ENCODE peak calls at places on chromosomes 13 and 19, in six cellular contexts. One of them, this sample, is unnamed.

GRCh38 chr13:24675806-24676570 is 4.2 kb upstream of the ATP12A start:
- DNase-seq in cardiac fibroblast: no peak
- DNase-seq in uterus: no peak
- DNase-seq in AG10803: no peak
- DNase-seq in heart right ventricle: no peak
- DNase-seq in A549: no peak
- DNase-seq in this sample: no peak

GRCh38 chr13:23579072-23579885 is 9.1 kb downstream of the TNFRSF19 start:
- DNase-seq in cardiac fibroblast: peak
- DNase-seq in uterus: peak
- DNase-seq in AG10803: peak
- DNase-seq in heart right ventricle: peak
- DNase-seq in A549: peak
- DNase-seq in this sample: peak

GRCh38 chr13:60431108-60431700 is 34.2 kb downstream of the TDRD3 start:
- DNase-seq in cardiac fibroblast: peak
- DNase-seq in uterus: no peak
- DNase-seq in AG10803: peak
- DNase-seq in heart right ventricle: no peak
- DNase-seq in A549: peak
- DNase-seq in this sample: peak

GRCh38 chr19:10888421-10888866 is 17.1 kb downstream of the CARM1 start:
- DNase-seq in cardiac fibroblast: no peak
- DNase-seq in uterus: no peak
- DNase-seq in AG10803: no peak
- DNase-seq in heart right ventricle: no peak
- DNase-seq in A549: no peak
- DNase-seq in this sample: no peak

GRCh38 chr13:43804461-43805070 is 17.8 kb upstream of the ENOX1 start:
- DNase-seq in cardiac fibroblast: peak
- DNase-seq in uterus: no peak
- DNase-seq in AG10803: peak
- DNase-seq in heart right ventricle: no peak
- DNase-seq in A549: peak
- DNase-seq in this sample: peak

GRCh38 chr19:46776927-46777911 is 11.2 kb downstream of the SLC1A5 start:
- DNase-seq in cardiac fibroblast: no peak
- DNase-seq in uterus: no peak
- DNase-seq in AG10803: no peak
- DNase-seq in heart right ventricle: no peak
- DNase-seq in A549: no peak
- DNase-seq in this sample: no peak

GRCh38 chr19:34313188-34313587 is 51.8 kb upstream of the GPI start:
- DNase-seq in cardiac fibroblast: peak
- DNase-seq in uterus: no peak
- DNase-seq in AG10803: peak
- DNase-seq in heart right ventricle: no peak
- DNase-seq in A549: no peak
- DNase-seq in this sample: peak

GRCh38 chr13:35994131-35994966 is 136.8 kb downstream of the DCLK1 start:
- DNase-seq in cardiac fibroblast: peak
- DNase-seq in uterus: peak
- DNase-seq in AG10803: peak
- DNase-seq in heart right ventricle: peak
- DNase-seq in A549: no peak
- DNase-seq in this sample: peak

GRCh38 chr13:112575680-112576079 is 12.3 kb downstream of the TUBGCP3 start:
- DNase-seq in cardiac fibroblast: no peak
- DNase-seq in uterus: no peak
- DNase-seq in AG10803: peak
- DNase-seq in heart right ventricle: no peak
- DNase-seq in A549: no peak
- DNase-seq in this sample: peak

GRCh38 chr19:23415561-23416191 is 20.4 kb upstream of the ZNF91 start:
- DNase-seq in cardiac fibroblast: peak
- DNase-seq in uterus: no peak
- DNase-seq in AG10803: no peak
- DNase-seq in heart right ventricle: peak
- DNase-seq in A549: no peak
- DNase-seq in this sample: peak

GRCh38 chr13:51801631-51802099 is 2.3 kb downstream of the DHRS12 start:
- DNase-seq in cardiac fibroblast: peak
- DNase-seq in uterus: peak
- DNase-seq in AG10803: peak
- DNase-seq in heart right ventricle: peak
- DNase-seq in A549: peak
- DNase-seq in this sample: no peak

GRCh38 chr13:97004096-97004876 is 10.0 kb upstream of the OXGR1 start:
- DNase-seq in cardiac fibroblast: peak
- DNase-seq in uterus: no peak
- DNase-seq in AG10803: peak
- DNase-seq in heart right ventricle: no peak
- DNase-seq in A549: no peak
- DNase-seq in this sample: peak

GRCh38 chr19:53365134-53365898 is at the start of gene ZNF525:
- DNase-seq in cardiac fibroblast: peak
- DNase-seq in uterus: peak
- DNase-seq in AG10803: peak
- DNase-seq in heart right ventricle: peak
- DNase-seq in A549: no peak
- DNase-seq in this sample: peak

GRCh38 chr13:111664060-111664459 is 343.6 kb downstream of the TEX29 start:
- DNase-seq in cardiac fibroblast: no peak
- DNase-seq in uterus: no peak
- DNase-seq in AG10803: no peak
- DNase-seq in heart right ventricle: no peak
- DNase-seq in A549: no peak
- DNase-seq in this sample: no peak

GRCh38 chr13:26007774-26008173 is 44.0 kb downstream of the SHISA2 start:
- DNase-seq in cardiac fibroblast: no peak
- DNase-seq in uterus: no peak
- DNase-seq in AG10803: no peak
- DNase-seq in heart right ventricle: no peak
- DNase-seq in A549: no peak
- DNase-seq in this sample: peak

DNA sequence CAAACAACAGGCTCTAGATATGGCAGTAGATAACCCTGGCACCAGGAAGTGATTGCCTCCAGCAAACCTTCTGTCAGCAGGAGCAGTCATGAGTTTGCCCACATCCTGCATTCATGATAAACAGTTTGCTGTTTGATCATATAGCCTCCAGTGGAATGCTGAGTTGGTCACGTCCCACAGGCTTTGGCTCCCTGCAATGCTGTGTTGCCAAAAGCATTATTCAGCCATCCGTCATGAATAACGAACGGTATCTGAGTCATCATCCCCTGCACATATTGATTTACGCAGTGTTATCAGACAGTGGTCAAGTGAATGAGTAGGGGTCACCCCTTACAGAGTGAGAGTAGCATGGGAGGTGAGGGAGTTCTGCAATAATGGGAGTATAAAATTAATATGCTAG is 21.9 kb upstream of the ZNF432 start:
- DNase-seq in cardiac fibroblast: peak
- DNase-seq in uterus: no peak
- DNase-seq in AG10803: no peak
- DNase-seq in heart right ventricle: no peak
- DNase-seq in A549: no peak
- DNase-seq in this sample: peak
- H3K4me3 ChIP-seq in cardiac fibroblast: no peak
- H3K4me3 ChIP-seq in uterus: no peak
- H3K4me3 ChIP-seq in AG10803: no peak
- H3K4me3 ChIP-seq in heart right ventricle: no peak
- H3K4me3 ChIP-seq in A549: no peak
- H3K4me3 ChIP-seq in this sample: no peak

GRCh38 chr13:104320446-104320845 is 1254.2 kb upstream of the SLC10A2 start:
- DNase-seq in cardiac fibroblast: no peak
- DNase-seq in uterus: no peak
- DNase-seq in AG10803: no peak
- DNase-seq in heart right ventricle: no peak
- DNase-seq in A549: no peak
- DNase-seq in this sample: no peak

GRCh38 chr13:104315606-104316005 is 1249.4 kb upstream of the SLC10A2 start:
- DNase-seq in cardiac fibroblast: peak
- DNase-seq in uterus: no peak
- DNase-seq in AG10803: peak
- DNase-seq in heart right ventricle: no peak
- DNase-seq in A549: no peak
- DNase-seq in this sample: peak

GRCh38 chr13:104314926-104315535 is 1248.8 kb upstream of the SLC10A2 start:
- DNase-seq in cardiac fibroblast: peak
- DNase-seq in uterus: no peak
- DNase-seq in AG10803: no peak
- DNase-seq in heart right ventricle: no peak
- DNase-seq in A549: no peak
- DNase-seq in this sample: peak

GRCh38 chr13:104321756-104322155 is 1255.5 kb upstream of the SLC10A2 start:
- DNase-seq in cardiac fibroblast: no peak
- DNase-seq in uterus: no peak
- DNase-seq in AG10803: no peak
- DNase-seq in heart right ventricle: no peak
- DNase-seq in A549: no peak
- DNase-seq in this sample: no peak

DNA sequence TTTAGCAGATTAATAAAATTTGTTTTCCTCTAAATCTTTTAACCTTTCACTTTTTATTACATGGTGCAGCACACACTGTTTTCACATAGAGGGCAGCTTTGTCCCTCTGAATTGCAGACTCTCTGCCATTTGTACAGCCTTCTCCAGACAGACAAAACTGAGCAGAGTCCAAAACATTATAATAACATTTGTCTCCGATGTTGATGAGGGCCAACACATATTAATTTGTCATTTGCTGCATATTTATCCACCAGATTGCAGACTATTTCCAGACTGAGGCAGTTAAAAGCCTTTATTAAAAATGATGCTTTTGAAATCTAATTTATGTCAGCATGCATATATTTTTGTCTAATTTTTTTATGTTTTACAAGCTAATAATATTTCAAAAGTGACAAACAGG is 1251.9 kb upstream of the SLC10A2 start:
- DNase-seq in cardiac fibroblast: peak
- DNase-seq in uterus: no peak
- DNase-seq in AG10803: no peak
- DNase-seq in heart right ventricle: no peak
- DNase-seq in A549: no peak
- DNase-seq in this sample: peak
- TF ChIP-seq CTCF in cardiac fibroblast: peak
- TF ChIP-seq CTCF in uterus: no peak
- TF ChIP-seq CTCF in AG10803: no peak
- TF ChIP-seq CTCF in heart right ventricle: no peak
- TF ChIP-seq CTCF in A549: no peak
- TF ChIP-seq CTCF in this sample: peak

GRCh38 chr19:4606921-4607678 is 32.2 kb upstream of the TNFAIP8L1 start:
- DNase-seq in cardiac fibroblast: no peak
- DNase-seq in uterus: no peak
- DNase-seq in AG10803: no peak
- DNase-seq in heart right ventricle: peak
- DNase-seq in A549: no peak
- DNase-seq in this sample: no peak
- H3K4me3 ChIP-seq in cardiac fibroblast: no peak
- H3K4me3 ChIP-seq in uterus: no peak
- H3K4me3 ChIP-seq in AG10803: no peak
- H3K4me3 ChIP-seq in heart right ventricle: no peak
- H3K4me3 ChIP-seq in A549: no peak
- H3K4me3 ChIP-seq in this sample: no peak

GRCh38 chr13:39417131-39417530 is 185.9 kb downstream of the LHFPL6 start:
- DNase-seq in cardiac fibroblast: peak
- DNase-seq in uterus: no peak
- DNase-seq in AG10803: no peak
- DNase-seq in heart right ventricle: no peak
- DNase-seq in A549: no peak
- DNase-seq in this sample: no peak
- TF ChIP-seq CTCF in cardiac fibroblast: peak
- TF ChIP-seq CTCF in uterus: no peak
- TF ChIP-seq CTCF in AG10803: peak
- TF ChIP-seq CTCF in heart right ventricle: no peak
- TF ChIP-seq CTCF in A549: no peak
- TF ChIP-seq CTCF in this sample: peak

GRCh38 chr19:2949939-2950285 is 5.1 kb upstream of the ZNF77 start:
- DNase-seq in cardiac fibroblast: no peak
- DNase-seq in uterus: peak
- DNase-seq in AG10803: peak
- DNase-seq in heart right ventricle: no peak
- DNase-seq in A549: peak
- DNase-seq in this sample: peak

GRCh38 chr19:2942928-2943640 is 1.7 kb downstream of the ZNF77 start:
- DNase-seq in cardiac fibroblast: no peak
- DNase-seq in uterus: no peak
- DNase-seq in AG10803: no peak
- DNase-seq in heart right ventricle: no peak
- DNase-seq in A549: no peak
- DNase-seq in this sample: no peak

GRCh38 chr19:2944775-2945574 is at the start of gene ZNF77:
- DNase-seq in cardiac fibroblast: peak
- DNase-seq in uterus: peak
- DNase-seq in AG10803: peak
- DNase-seq in heart right ventricle: peak
- DNase-seq in A549: peak
- DNase-seq in this sample: peak

GRCh38 chr19:2944403-2944774 is 382 bp downstream of the ZNF77 start:
- DNase-seq in cardiac fibroblast: no peak
- DNase-seq in uterus: no peak
- DNase-seq in AG10803: no peak
- DNase-seq in heart right ventricle: no peak
- DNase-seq in A549: no peak
- DNase-seq in this sample: no peak

GRCh38 chr19:2945575-2946184 is 909 bp upstream of the ZNF77 start:
- DNase-seq in cardiac fibroblast: no peak
- DNase-seq in uterus: no peak
- DNase-seq in AG10803: no peak
- DNase-seq in heart right ventricle: no peak
- DNase-seq in A549: no peak
- DNase-seq in this sample: no peak
- H3K4me3 ChIP-seq in cardiac fibroblast: peak
- H3K4me3 ChIP-seq in uterus: peak
- H3K4me3 ChIP-seq in AG10803: peak
- H3K4me3 ChIP-seq in heart right ventricle: peak
- H3K4me3 ChIP-seq in A549: peak
- H3K4me3 ChIP-seq in this sample: peak

GRCh38 chr19:1247747-1248453 is 483 bp upstream of the MIDN start:
- DNase-seq in cardiac fibroblast: peak
- DNase-seq in uterus: peak
- DNase-seq in AG10803: peak
- DNase-seq in heart right ventricle: peak
- DNase-seq in A549: no peak
- DNase-seq in this sample: peak
- TF ChIP-seq CTCF in cardiac fibroblast: peak
- TF ChIP-seq CTCF in uterus: peak
- TF ChIP-seq CTCF in AG10803: peak
- TF ChIP-seq CTCF in heart right ventricle: no peak
- TF ChIP-seq CTCF in A549: peak
- TF ChIP-seq CTCF in this sample: peak

GRCh38 chr19:5743640-5744039 is 23.2 kb downstream of the CATSPERD start:
- DNase-seq in cardiac fibroblast: no peak
- DNase-seq in uterus: no peak
- DNase-seq in AG10803: no peak
- DNase-seq in heart right ventricle: no peak
- DNase-seq in A549: no peak
- DNase-seq in this sample: peak
- H3K4me3 ChIP-seq in cardiac fibroblast: no peak
- H3K4me3 ChIP-seq in uterus: no peak
- H3K4me3 ChIP-seq in AG10803: no peak
- H3K4me3 ChIP-seq in heart right ventricle: no peak
- H3K4me3 ChIP-seq in A549: no peak
- H3K4me3 ChIP-seq in this sample: no peak

This sample was measured in choroid plexus epithelial cell.